ENCODE peak calls at places on chromosome 22, in seven cellular contexts. X, K, N, O, G, U and Q are unnamed samples.

GRCh38 chr22:38707346-38707745 is 1.6 kb downstream of the GTPBP1 start:
- DNase-seq in G (no peak), K (no peak), X (no peak), U (no peak), O (peak; percentile 56), N (no peak), Q (no peak)

GRCh38 chr22:28442951-28443876 is 236.4 kb downstream of the TTC28 start:
- DNase-seq in U (peak; percentile 55), X (peak; percentile 53), O (peak; percentile 75), N (peak; percentile 52), G (peak; percentile 23), K (peak; percentile 75), Q (peak; percentile 25)

GRCh38 chr22:20422271-20422958 is 15.2 kb downstream of the SCARF2 start:
- DNase-seq in N (peak; percentile 41), X (no peak), O (peak; percentile 73), K (no peak), U (no peak), G (no peak), Q (no peak)

GRCh38 chr22:19886605-19887250 is 32.1 kb upstream of the GNB1L start:
- DNase-seq in G (no peak), K (no peak), N (peak; percentile 46), X (no peak), O (no peak), U (no peak), Q (peak; percentile 71)

GRCh38 chr22:21752276-21752675 is 16.7 kb upstream of the YPEL1 start:
- DNase-seq in G (no peak), K (no peak), N (no peak), O (no peak), X (no peak), U (no peak), Q (no peak)

GRCh38 chr22:35681454-35682050 is 33.3 kb downstream of the APOL6 start:
- DNase-seq in G (no peak), X (no peak), K (no peak), O (no peak), U (no peak), N (no peak), Q (no peak)

GRCh38 chr22:26610072-26610958 is 7.5 kb downstream of the CRYBB1 start:
- DNase-seq in X (no peak), K (peak; percentile 37), U (peak; percentile 21), N (peak; percentile 80), G (no peak), O (no peak), Q (peak; percentile 43)

GRCh38 chr22:48090332-48090672 is 1327.9 kb downstream of the TBC1D22A start:
- DNase-seq in G (no peak), N (no peak), K (no peak), X (no peak), U (no peak), O (no peak), Q (no peak)

GRCh38 chr22:45686842-45687241 is 15.2 kb downstream of the ATXN10 start:
- DNase-seq in O (no peak), N (no peak), X (no peak), G (no peak), U (no peak), K (no peak), Q (no peak)

DNA sequence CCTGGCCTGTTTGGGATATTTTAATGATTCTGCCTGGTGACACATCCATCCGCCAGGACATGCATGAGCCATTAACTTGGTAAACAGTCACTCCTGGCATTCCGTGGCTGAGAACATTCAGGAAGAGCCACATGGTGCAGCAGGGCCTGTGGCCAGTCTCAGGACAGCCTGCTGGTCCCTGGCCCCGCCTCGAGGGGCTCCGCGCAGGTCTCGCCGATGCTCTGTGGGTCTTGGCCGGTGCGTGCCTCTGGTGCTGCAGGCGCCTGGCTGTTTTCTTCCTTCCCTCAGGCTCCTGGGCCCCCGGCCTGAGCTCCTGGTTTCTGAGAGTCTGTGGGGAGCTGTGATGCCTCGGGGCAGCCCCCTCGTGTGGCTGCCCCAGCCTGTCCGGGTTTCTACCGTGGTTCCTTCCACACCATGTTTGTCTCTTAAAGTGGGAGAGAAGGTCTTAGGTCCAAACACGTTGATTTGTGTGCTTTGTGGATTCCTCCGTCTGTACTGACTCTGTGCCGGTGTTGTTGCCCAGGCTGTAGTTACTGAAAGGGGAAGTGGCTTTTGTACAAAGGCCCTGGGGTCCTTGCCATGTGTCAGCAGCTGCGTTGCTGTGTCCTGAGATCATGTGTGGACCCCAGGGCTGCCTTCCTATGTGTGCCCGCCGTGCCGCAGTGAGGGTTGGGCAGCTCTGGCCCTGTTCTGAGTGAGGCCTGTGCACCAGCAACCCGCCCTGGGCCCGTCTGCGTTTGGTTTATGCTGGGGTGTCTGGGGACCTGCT is 6.5 kb downstream of the TRABD start:
- DNase-seq in U (no peak), K (no peak), X (peak; percentile 68), O (no peak), G (no peak), N (no peak), Q (no peak)
- TF ChIP-seq CTCF in U (no peak), K (no peak), X (no peak), O (no peak), G (no peak), N (no peak), Q (no peak)

DNA sequence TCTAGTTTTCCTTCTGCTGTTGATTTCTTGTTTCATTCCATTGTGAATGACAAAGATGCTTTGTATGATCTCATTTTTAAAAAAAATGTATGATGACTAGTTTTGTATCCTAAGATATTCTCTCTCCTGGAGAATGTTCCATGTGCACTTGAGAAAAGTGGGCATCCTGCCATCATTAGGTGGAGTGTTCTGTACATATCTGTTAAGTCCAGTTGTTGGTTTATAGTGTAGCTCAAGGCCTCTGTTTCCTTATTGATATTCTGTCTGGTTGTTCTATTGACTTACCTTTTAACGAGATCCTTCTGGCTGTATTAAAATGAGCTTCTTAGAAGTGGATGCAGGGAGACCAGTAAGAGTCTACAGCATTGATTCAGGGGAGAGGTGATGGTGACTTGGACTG is 35.2 kb downstream of the SGSM1 start:
- DNase-seq in K (no peak), N (no peak), U (no peak), X (peak; percentile 41), G (no peak), O (peak; percentile 29), Q (no peak)
- H3K27ac ChIP-seq in K (no peak overlapping the region), N (no peak overlapping the region), U (no peak overlapping the region), X (no peak overlapping the region), G (no peak overlapping the region), O (no peak overlapping the region), Q (no peak overlapping the region)

GRCh38 chr22:22776121-22776520 is 111.5 kb upstream of the IGLL5 start:
- DNase-seq in N (no peak), O (no peak), X (no peak), K (no peak), U (no peak), G (no peak), Q (no peak)

GRCh38 chr22:22772883-22773282 is 114.7 kb upstream of the IGLL5 start:
- DNase-seq in X (no peak), K (no peak), N (no peak), U (no peak), G (no peak), O (no peak), Q (no peak)

GRCh38 chr22:22772396-22772795 is 115.2 kb upstream of the IGLL5 start:
- DNase-seq in U (no peak), K (no peak), N (no peak), G (peak; percentile 23), O (no peak), X (no peak), Q (no peak)

GRCh38 chr22:22773427-22773826 is 114.2 kb upstream of the IGLL5 start:
- DNase-seq in O (no peak), N (no peak), X (no peak), U (no peak), K (no peak), G (no peak), Q (no peak)

DNA sequence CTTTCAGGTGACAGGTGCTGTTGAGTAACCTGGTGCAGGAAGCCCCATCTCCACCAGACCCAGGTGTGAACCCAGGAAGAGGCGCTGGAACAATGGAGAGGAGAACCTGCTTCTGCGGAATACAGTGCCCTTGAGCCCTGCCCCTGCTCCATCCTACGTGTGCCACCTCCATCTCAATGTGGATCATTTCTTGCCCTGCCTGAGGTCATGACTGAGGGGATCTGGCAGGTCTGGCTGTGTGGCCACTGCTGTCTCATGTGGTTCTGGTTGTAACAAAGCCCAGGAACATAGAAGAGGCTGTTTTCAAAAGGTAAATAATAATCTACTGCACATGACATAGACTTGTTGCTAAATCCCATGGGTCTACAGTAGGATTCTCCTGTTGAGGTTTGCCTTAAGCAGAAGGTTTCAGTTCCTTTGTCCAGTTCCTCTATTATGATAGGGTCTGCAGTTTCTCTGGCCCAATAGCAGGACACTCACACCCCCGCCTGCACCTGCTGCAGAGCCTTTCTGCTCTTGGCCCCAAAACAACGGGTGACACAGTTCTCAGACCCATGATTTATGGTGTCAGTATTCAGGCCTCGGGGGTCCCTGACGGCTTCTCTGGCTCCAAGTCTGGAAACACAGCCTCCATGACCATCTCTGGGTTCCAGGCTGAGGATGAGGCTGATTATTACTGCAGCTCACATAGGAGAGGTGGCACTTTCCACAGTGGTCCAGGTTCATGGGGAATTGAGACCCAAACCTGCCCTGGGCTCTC is 113.5 kb upstream of the IGLL5 start:
- DNase-seq in X (no peak), U (no peak), O (no peak), G (no peak), N (no peak), K (no peak), Q (no peak)
- H3K27me3 ChIP-seq in X (no peaks in the 10 kb centered on the region), U (peaks cover 16% of the 10 kb centered on the region), O (no peaks in the 10 kb centered on the region), G (no peaks in the 10 kb centered on the region), N (peaks cover 7% of the 10 kb centered on the region), K (no peaks in the 10 kb centered on the region), Q (no peaks in the 10 kb centered on the region)

GRCh38 chr22:17948101-17948500 is 76.3 kb downstream of the MICAL3 start:
- DNase-seq in K (no peak), X (no peak), N (no peak), G (no peak), U (no peak), O (no peak), Q (no peak)

GRCh38 chr22:17944205-17944725 is 80.1 kb downstream of the MICAL3 start:
- DNase-seq in U (no peak), O (no peak), N (no peak), K (no peak), X (no peak), G (no peak), Q (no peak)

GRCh38 chr22:17945156-17945850 is 79.1 kb downstream of the MICAL3 start:
- DNase-seq in N (no peak), U (no peak), O (no peak), X (no peak), G (no peak), K (no peak), Q (no peak)

GRCh38 chr22:17946691-17947367 is 77.5 kb downstream of the MICAL3 start:
- DNase-seq in K (peak; percentile 40), X (no peak), G (no peak), N (no peak), U (no peak), O (no peak), Q (no peak)

GRCh38 chr22:17945851-17946690 is 78.3 kb downstream of the MICAL3 start:
- DNase-seq in O (no peak), K (no peak), N (no peak), U (no peak), G (peak; percentile 55), X (no peak), Q (no peak)
- TF ChIP-seq CTCF in O (no peak), K (no peak), N (peak; percentile 7), U (peak; percentile 18), G (peak; percentile 36), X (no peak), Q (no peak)

GRCh38 chr22:31615940-31616314 is 46.1 kb downstream of the PISD start:
- DNase-seq in O (no peak), K (no peak), N (no peak), G (peak; percentile 63), U (no peak), X (no peak), Q (no peak)
- H3K27ac ChIP-seq in O (peak overlapping the region; percentile 62), K (peak overlapping the region; percentile 49), N (no peak overlapping the region), G (peak overlapping the region; percentile 47), U (no peak overlapping the region), X (no peak overlapping the region), Q (no peak overlapping the region)

GRCh38 chr22:31647066-31647465 is 14.9 kb downstream of the PISD start:
- DNase-seq in X (no peak), N (no peak), O (no peak), U (no peak), K (no peak), G (no peak), Q (no peak)
- H3K27me3 ChIP-seq in X (no peaks in the 10 kb centered on the region), N (no peaks in the 10 kb centered on the region), O (no peaks in the 10 kb centered on the region), U (no peaks in the 10 kb centered on the region), K (no peaks in the 10 kb centered on the region), G (no peaks in the 10 kb centered on the region), Q (no peaks in the 10 kb centered on the region)